ENCODE peak calls at places on chromosomes 2 and 18, in four cellular contexts. B, V, D and G are unnamed samples.

GRCh38 chr2:120751553-120751952 is 15.9 kb downstream of the GLI2 start:
- DNase-seq in D (no peak), B (no peak), V (no peak), G (no peak)

GRCh38 chr2:196068271-196069209 is at the start of gene DNAH7:
- DNase-seq in B (peak), V (peak), D (peak), G (peak)

GRCh38 chr2:383888-384287 is 96.0 kb upstream of the ALKAL2 start:
- DNase-seq in V (no peak), D (no peak), B (no peak), G (no peak)

GRCh38 chr2:200681731-200682130 is 95.9 kb downstream of the AOX1 start:
- DNase-seq in V (no peak), D (no peak), B (no peak), G (no peak)

GRCh38 chr2:28360742-28361293 is 31.8 kb upstream of the FOSL2 start:
- DNase-seq in B (peak), D (no peak), V (no peak), G (no peak)

GRCh38 chr2:101983486-101983885 is 8.3 kb upstream of the IL1R2 start:
- DNase-seq in D (no peak), V (no peak), B (peak), G (no peak)

GRCh38 chr2:113175736-113176695 is 2.2 kb downstream of the PSD4 start:
- DNase-seq in B (no peak), D (no peak), V (peak), G (no peak)

GRCh38 chr2:111918383-111918806 is 20.0 kb downstream of the MERTK start:
- DNase-seq in V (no peak), B (peak), D (no peak), G (no peak)

GRCh38 chr2:216739035-216739434 is 43.7 kb upstream of the IGFBP5 start:
- DNase-seq in V (no peak), D (no peak), B (no peak), G (no peak)

GRCh38 chr2:144666032-144666431 is 146.1 kb upstream of the ZEB2 start:
- DNase-seq in B (no peak), D (no peak), V (no peak), G (no peak)

GRCh38 chr2:176242211-176242610 is 27.0 kb upstream of the MTX2 start:
- DNase-seq in V (no peak), D (no peak), B (no peak), G (no peak)

GRCh38 chr2:176496756-176497155 is 227.5 kb downstream of the MTX2 start:
- DNase-seq in V (no peak), D (no peak), B (no peak), G (no peak)

GRCh38 chr2:234710066-234710465 is 213.2 kb upstream of the ARL4C start:
- DNase-seq in V (no peak), B (no peak), D (no peak), G (no peak)

GRCh38 chr18:50614838-50615237 is 55.0 kb downstream of the MAPK4 start:
- DNase-seq in D (no peak), V (no peak), B (no peak), G (no peak)

GRCh38 chr2:197893403-197894177 is 89.2 kb downstream of the PLCL1 start:
- DNase-seq in V (no peak), B (no peak), D (no peak), G (no peak)

GRCh38 chr2:1869987-1870386 is 125.7 kb upstream of the PXDN start:
- DNase-seq in V (no peak), B (peak), D (no peak), G (no peak)

GRCh38 chr18:61896767-61897166 is 4.0 kb upstream of the RNF152 start:
- DNase-seq in B (peak), V (no peak), D (no peak), G (no peak)

GRCh38 chr2:161371869-161372268 is 44.2 kb upstream of the TBR1 start:
- DNase-seq in B (no peak), D (no peak), V (no peak), G (no peak)

GRCh38 chr2:85604568-85605339 is 2.3 kb upstream of the TMEM150A start:
- DNase-seq in B (peak), V (no peak), D (no peak), G (no peak)

GRCh38 chr2:29562319-29562718 is 359.1 kb downstream of the ALK start:
- DNase-seq in V (no peak), B (no peak), D (no peak), G (no peak)

GRCh38 chr2:127662937-127663565 is 12.3 kb downstream of the LIMS2 start:
- DNase-seq in D (no peak), B (no peak), V (no peak), G (no peak)

GRCh38 chr2:240502059-240502429 is 55.7 kb downstream of the ANKMY1 start:
- DNase-seq in D (no peak), V (no peak), B (no peak), G (no peak)

GRCh38 chr2:239521518-239521815 is 120.6 kb upstream of the HDAC4 start:
- DNase-seq in V (no peak), D (no peak), B (no peak), G (no peak)

GRCh38 chr2:120937736-120938131 is 202.1 kb downstream of the GLI2 start:
- DNase-seq in B (peak), D (no peak), V (no peak), G (no peak)